ENCODE peak calls at places on chromosomes 13 and 19, in six cellular contexts. N, K, L, H, T and F are unnamed samples. For H3K36me3 and H3K4me1, the result is how much of the 10 kb centered on the place peaks cover.

GRCh38 chr13:62760724-62761123 is 1345.1 kb upstream of the PCDH20 start:
- DNase-seq in N (no peak), H (no peak), L (no peak), K (no peak), T (no peak), F (no peak)

GRCh38 chr13:94984974-94985373 is 272.6 kb upstream of the SOX21 start:
- DNase-seq in L (no peak), T (no peak), K (no peak), H (no peak), N (no peak), F (no peak)

GRCh38 chr19:29664753-29665214 is 477 bp upstream of the PLEKHF1 start:
- DNase-seq in T (no peak), K (no peak), N (no peak), H (no peak), L (no peak), F (no peak)

GRCh38 chr19:41887711-41888382 is 4.9 kb downstream of the ARHGEF1 start:
- DNase-seq in N (no peak), T (peak), H (no peak), K (peak), L (peak), F (peak)

GRCh38 chr19:10206226-10206873 is 11.6 kb upstream of the DNMT1 start:
- DNase-seq in K (peak), H (no peak), T (peak), L (peak), N (no peak), F (no peak)

GRCh38 chr13:46675016-46675415 is 121.9 kb downstream of the ESD start:
- DNase-seq in L (no peak), K (no peak), T (no peak), N (no peak), H (no peak), F (no peak)

GRCh38 chr13:26759156-26759906 is 1.3 kb downstream of the GPR12 start:
- DNase-seq in H (no peak), T (no peak), K (no peak), N (no peak), L (no peak), F (no peak)

GRCh38 chr19:40619333-40620160 is 18.4 kb downstream of the LTBP4 start:
- DNase-seq in T (no peak), H (no peak), N (no peak), K (peak), L (no peak), F (no peak)

GRCh38 chr13:95603887-95604533 is 40.5 kb downstream of the DZIP1 start:
- DNase-seq in N (no peak), K (peak), T (no peak), L (no peak), H (no peak), F (no peak)

GRCh38 chr13:91014696-91015095 is 332.8 kb upstream of the MIR17HG start:
- DNase-seq in K (no peak), L (no peak), H (no peak), T (no peak), N (no peak), F (no peak)

GRCh38 chr13:78022164-78022877 is 103.7 kb upstream of the EDNRB start:
- DNase-seq in T (peak), H (no peak), L (peak), N (no peak), K (peak), F (peak)

GRCh38 chr19:41974652-41975051 is 15.5 kb upstream of the RABAC1 start:
- DNase-seq in K (no peak), H (no peak), L (no peak), N (no peak), T (no peak), F (no peak)

GRCh38 chr13:44198826-44199225 is 174.8 kb upstream of the SERP2 start:
- DNase-seq in H (no peak), K (no peak), L (no peak), T (no peak), N (no peak), F (no peak)

GRCh38 chr13:71460179-71460578 is 406.8 kb downstream of the DACH1 start:
- DNase-seq in L (no peak), T (no peak), K (no peak), N (no peak), H (no peak), F (no peak)

GRCh38 chr19:49136771-49137171 is 17.4 kb downstream of the PPFIA3 start:
- DNase-seq in L (no peak), T (peak), N (no peak), K (peak), H (no peak), F (no peak)

DNA sequence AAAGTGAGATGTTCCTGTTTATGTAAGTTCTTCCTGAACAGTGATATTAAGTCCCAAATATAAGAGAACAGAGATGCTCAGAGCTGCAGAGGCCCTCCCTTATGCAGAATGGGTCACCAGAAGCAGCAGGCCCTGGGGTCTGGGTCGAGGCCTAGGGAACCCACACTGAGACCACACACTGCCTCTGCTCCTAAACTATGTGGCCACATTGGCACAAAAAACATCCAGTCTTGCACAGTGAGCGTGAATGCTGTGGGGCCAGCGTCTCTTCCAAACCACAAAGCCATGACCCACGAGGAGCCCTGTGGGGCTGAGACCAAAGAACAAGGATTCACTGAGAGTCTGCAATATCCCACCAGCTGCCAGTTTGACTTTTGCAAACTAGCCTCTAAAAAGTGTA is 23.6 kb downstream of the PROZ start:
- DNase-seq in L (no peak), N (no peak), H (no peak), K (no peak), T (no peak), F (no peak)
- H3K36me3 ChIP-seq in L (under half), N (half or more), H (under half), K (half or more), T (under half), F (half or more)

GRCh38 chr19:33293255-33294057 is 8.9 kb downstream of the CEBPA start:
- DNase-seq in N (no peak), L (no peak), T (peak), H (no peak), K (peak), F (no peak)
- H3K4me1 ChIP-seq in N (under half), L (under half), T (under half), H (under half), K (under half), F (under half)

GRCh38 chr19:5707576-5708575 is 12.1 kb downstream of the LONP1 start:
- DNase-seq in L (no peak), K (peak), H (peak), T (no peak), N (no peak), F (no peak)

GRCh38 chr19:5713228-5713627 is 6.7 kb downstream of the LONP1 start:
- DNase-seq in L (no peak), H (no peak), K (no peak), N (no peak), T (no peak), F (no peak)

GRCh38 chr19:5714819-5715218 is 5.1 kb downstream of the LONP1 start:
- DNase-seq in N (no peak), H (no peak), K (no peak), L (no peak), T (no peak), F (no peak)

GRCh38 chr19:5711713-5712161 is 8.2 kb downstream of the LONP1 start:
- DNase-seq in N (no peak), H (no peak), K (peak), T (no peak), L (no peak), F (no peak)

DNA sequence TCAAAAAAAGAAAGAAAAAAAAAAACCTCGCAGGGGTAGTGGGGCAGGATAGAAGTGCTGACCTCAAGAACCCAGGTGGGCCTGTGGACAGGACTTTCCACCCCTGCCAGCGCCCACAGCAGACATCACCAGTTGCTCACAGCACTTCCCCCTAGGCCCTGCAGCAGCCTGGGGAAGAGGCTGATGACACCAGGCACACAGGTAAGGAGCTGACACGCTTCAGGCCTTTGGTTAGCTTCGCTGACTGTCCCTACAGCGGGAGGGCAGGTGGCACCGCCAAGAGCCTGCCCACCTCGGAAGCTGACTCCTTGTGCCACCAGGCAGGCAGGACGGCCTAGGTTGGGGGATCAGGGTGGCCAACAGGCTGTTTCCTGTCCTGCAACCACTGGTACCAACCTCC is 8.9 kb downstream of the LONP1 start:
- DNase-seq in L (no peak), K (no peak), T (no peak), N (no peak), H (no peak), F (no peak)
- H3K36me3 ChIP-seq in L (under half), K (under half), T (half or more), N (half or more), H (under half), F (under half)

GRCh38 chr19:7191946-7192691 is 102.1 kb downstream of the INSR start:
- DNase-seq in L (no peak), K (peak), T (no peak), H (no peak), N (no peak), F (peak)
- H3K4me1 ChIP-seq in L (under half), K (under half), T (under half), H (under half), N (under half), F (under half)

GRCh38 chr19:15372891-15373301 is 6.7 kb downstream of the AKAP8 start:
- DNase-seq in H (no peak), N (no peak), L (no peak), K (peak), T (no peak), F (no peak)

GRCh38 chr19:15373644-15374043 is 5.9 kb downstream of the AKAP8 start:
- DNase-seq in N (no peak), L (no peak), H (no peak), T (no peak), K (peak), F (no peak)

GRCh38 chr19:15371119-15371518 is 8.5 kb downstream of the AKAP8 start:
- DNase-seq in L (no peak), N (no peak), H (no peak), T (no peak), K (no peak), F (no peak)

GRCh38 chr19:15371786-15372380 is 7.7 kb downstream of the AKAP8 start:
- DNase-seq in H (no peak), L (no peak), N (no peak), K (peak), T (no peak), F (no peak)

GRCh38 chr19:15372470-15372869 is 7.1 kb downstream of the AKAP8 start:
- DNase-seq in L (no peak), T (no peak), K (peak), H (no peak), N (no peak), F (no peak)
- H3K36me3 ChIP-seq in L (under half), T (half or more), K (half or more), H (under half), N (half or more), F (half or more)

DNA sequence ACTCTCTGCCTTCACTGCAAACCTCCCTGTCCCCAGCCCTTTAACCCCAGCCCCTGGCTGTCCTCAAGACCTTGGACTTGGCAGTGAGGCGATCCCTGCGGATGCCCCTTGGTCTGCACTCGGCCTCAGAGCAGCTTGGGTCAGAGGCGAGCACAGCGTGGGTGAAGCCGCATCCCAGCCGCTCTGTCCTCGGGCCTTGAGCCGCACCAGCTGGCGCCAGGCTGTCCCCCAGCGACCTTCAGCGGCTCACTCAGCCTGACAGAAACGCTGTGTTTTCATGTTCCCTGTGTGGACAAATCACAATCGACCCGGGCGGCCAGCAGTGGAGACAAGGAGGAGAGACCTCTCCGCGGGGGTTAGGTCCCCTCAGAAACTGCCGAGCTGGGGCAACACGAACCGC is 52.0 kb downstream of the GNG7 start:
- DNase-seq in H (peak), L (no peak), T (no peak), K (peak), N (no peak), F (no peak)
- H3K4me1 ChIP-seq in H (under half), L (under half), T (under half), K (under half), N (under half), F (under half)

DNA sequence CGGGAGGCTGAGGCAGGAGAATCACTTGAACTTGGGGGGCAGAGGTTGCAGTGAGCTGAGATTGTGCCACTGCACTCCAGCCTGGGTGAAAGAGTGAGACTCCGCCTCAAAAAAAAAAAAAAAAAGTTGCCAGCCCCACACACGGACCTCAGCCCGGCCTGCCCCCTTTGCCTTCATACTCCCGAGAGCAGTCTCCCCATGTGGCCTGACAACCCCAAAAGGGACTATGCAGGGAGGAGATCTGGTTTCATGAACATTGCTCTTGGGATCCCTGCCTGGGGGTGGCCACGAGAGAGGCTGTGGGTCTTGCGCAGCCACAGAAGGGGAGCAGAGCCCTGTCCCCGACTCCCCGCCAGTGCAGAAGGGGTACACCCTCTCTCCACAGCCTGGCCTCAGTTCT is 30.9 kb upstream of the ADGRE5 start:
- DNase-seq in H (no peak), T (no peak), L (no peak), N (no peak), K (no peak), F (no peak)
- H3K36me3 ChIP-seq in H (under half), T (under half), L (under half), N (under half), K (under half), F (under half)